ENCODE peak calls at places on chromosomes 7 and 10, in four cellular contexts. C, A, U and Y are unnamed samples.

GRCh38 chr7:37438879-37439278 is 9.8 kb downstream of the ELMO1 start:
- DNase-seq in U (no peak), C (no peak), A (no peak), Y (no peak)

GRCh38 chr7:41297167-41297566 is 405.7 kb downstream of the INHBA start:
- DNase-seq in U (no peak), A (no peak), C (no peak), Y (no peak)

GRCh38 chr10:69869291-69869841 is 67.7 kb downstream of the COL13A1 start:
- DNase-seq in A (peak; percentile 61), C (no peak), U (no peak), Y (no peak)

GRCh38 chr7:25025218-25025671 is 45.3 kb upstream of the OSBPL3 start:
- DNase-seq in A (no peak), C (peak; percentile 96), U (no peak), Y (no peak)

GRCh38 chr7:2824678-2825461 is 19.2 kb downstream of the GNA12 start:
- DNase-seq in U (no peak), A (no peak), C (no peak), Y (peak; percentile 66)

GRCh38 chr7:101218236-101219130 is 518 bp downstream of the ZNHIT1 start:
- DNase-seq in U (no peak), A (no peak), C (no peak), Y (no peak)

GRCh38 chr7:81929386-81929785 is 159.5 kb upstream of the HGF start:
- DNase-seq in U (no peak), C (no peak), A (no peak), Y (no peak)

GRCh38 chr10:78292250-78292986 is 258.8 kb downstream of the RPS24 start:
- DNase-seq in C (no peak), U (no peak), A (no peak), Y (no peak)

GRCh38 chr7:2225336-2225735 is 7.4 kb downstream of the MAD1L1 start:
- DNase-seq in A (no peak), C (no peak), U (no peak), Y (no peak)

GRCh38 chr7:149824748-149825566 is 13.2 kb upstream of the ZNF862 start:
- DNase-seq in A (peak; percentile 36), U (peak; percentile 42), C (no peak), Y (peak; percentile 7)

GRCh38 chr7:50411333-50412028 is 38.7 kb downstream of the FIGNL1 start:
- DNase-seq in U (no peak), A (no peak), C (no peak), Y (no peak)

GRCh38 chr7:22109761-22110160 is 164.1 kb upstream of the CDCA7L start:
- DNase-seq in A (peak; percentile 35), U (peak; percentile 71), C (peak; percentile 65), Y (peak; percentile 73)

GRCh38 chr7:1466524-1467271 is 7.4 kb upstream of the MICALL2 start:
- DNase-seq in U (peak; percentile 55), C (peak; percentile 93), A (peak; percentile 86), Y (peak; percentile 58)

GRCh38 chr10:14604181-14605142 is 170.2 kb downstream of the FAM107B start:
- DNase-seq in A (peak; percentile 95), C (no peak), U (peak; percentile 71), Y (peak; percentile 53)

GRCh38 chr10:71036586-71036985 is 148.2 kb upstream of the PCBD1 start:
- DNase-seq in C (no peak), U (no peak), A (no peak), Y (no peak)

GRCh38 chr7:66321283-66321682 is 116.1 kb downstream of the TPST1 start:
- DNase-seq in U (no peak), C (no peak), A (no peak), Y (no peak)

GRCh38 chr10:112981553-112981952 is 31.5 kb downstream of the TCF7L2 start:
- DNase-seq in U (no peak), A (peak; percentile 45), C (no peak), Y (no peak)

GRCh38 chr10:133527779-133528271 is 662 bp downstream of the CYP2E1 start:
- DNase-seq in C (no peak), A (no peak), U (no peak), Y (no peak)

GRCh38 chr10:60206735-60207134 is 182.9 kb downstream of the ANK3 start:
- DNase-seq in U (peak; percentile 8), C (no peak), A (no peak), Y (no peak)

GRCh38 chr10:132643709-132644543 is 106.3 kb downstream of the INPP5A start:
- DNase-seq in U (no peak), A (peak; percentile 72), C (no peak), Y (peak; percentile 31)

GRCh38 chr10:132336064-132336746 is 4.2 kb downstream of the LRRC27 start:
- DNase-seq in U (no peak), C (peak; percentile 39), A (no peak), Y (no peak)

GRCh38 chr7:121985476-121985875 is 112.5 kb downstream of the PTPRZ1 start:
- DNase-seq in A (no peak), C (no peak), U (peak; percentile 2), Y (no peak)

GRCh38 chr7:17674166-17674955 is 265.9 kb downstream of the SNX13 start:
- DNase-seq in U (no peak), C (no peak), A (no peak), Y (no peak)

GRCh38 chr10:1632596-1632995 is 104.7 kb downstream of the ADARB2 start:
- DNase-seq in A (no peak), C (no peak), U (no peak), Y (no peak)

GRCh38 chr10:79239275-79239779 is 107.9 kb upstream of the PPIF start:
- DNase-seq in C (no peak), U (peak; percentile 73), A (peak; percentile 50), Y (no peak)

GRCh38 chr7:38425509-38425908 is 152.1 kb upstream of the TARP start:
- DNase-seq in A (no peak), U (no peak), C (no peak), Y (no peak)

GRCh38 chr10:73251683-73252444 is 580 bp downstream of the MRPS16 start:
- DNase-seq in C (peak; percentile 69), A (peak; percentile 37), U (peak; percentile 62), Y (no peak)

GRCh38 chr10:131930150-131930549 is 29.3 kb downstream of the PPP2R2D start:
- DNase-seq in C (no peak), A (no peak), U (no peak), Y (no peak)

GRCh38 chr10:36779238-36779846 is 346.1 kb upstream of the ANKRD30A start:
- DNase-seq in C (peak; percentile 30), A (peak; percentile 74), U (peak; percentile 13), Y (peak; percentile 24)

GRCh38 chr7:113404245-113404644 is 285.9 kb upstream of the SMIM30 start:
- DNase-seq in U (peak; percentile 51), A (peak; percentile 19), C (peak; percentile 6), Y (peak; percentile 24)

GRCh38 chr7:21352540-21353387 is 75.1 kb upstream of the SP4 start:
- DNase-seq in U (no peak), A (no peak), C (no peak), Y (no peak)

GRCh38 chr10:124667425-124668130 is 76.6 kb downstream of the FAM53B start:
- DNase-seq in A (peak; percentile 61), U (no peak), C (no peak), Y (no peak)

GRCh38 chr7:155531686-155532085 is 14.7 kb downstream of the CNPY1 start:
- DNase-seq in A (no peak), C (peak; percentile 39), U (no peak), Y (no peak)

GRCh38 chr7:134891262-134892001 is 94.9 kb upstream of the AGBL3 start:
- DNase-seq in A (peak; percentile 88), C (peak; percentile 98), U (peak; percentile 11), Y (peak; percentile 67)

GRCh38 chr7:55325371-55325792 is 39.8 kb upstream of the LANCL2 start:
- DNase-seq in A (no peak), C (no peak), U (no peak), Y (no peak)

DNA sequence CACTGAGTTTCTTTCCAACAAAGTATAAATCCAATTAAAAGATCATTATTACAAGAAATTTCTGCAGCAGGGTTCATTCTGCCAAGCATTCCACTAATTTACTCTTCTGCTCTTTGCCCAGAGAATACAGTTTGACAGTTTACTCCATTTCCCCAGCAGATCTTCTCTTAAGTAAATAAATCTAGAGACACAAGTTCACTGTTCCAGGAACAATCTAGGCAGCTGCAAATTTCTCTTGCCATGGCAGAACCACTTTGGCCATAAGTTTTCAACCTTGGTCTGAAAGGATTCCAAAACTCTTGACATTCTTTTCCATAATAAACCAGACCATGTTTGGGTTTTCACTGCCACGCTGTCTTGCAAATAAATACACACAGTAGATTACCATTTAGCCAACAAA is 11.5 kb downstream of the RGS10 start:
- DNase-seq in U (no peak), C (peak; percentile 54), A (no peak), Y (no peak)
- TF ChIP-seq FOXJ3 in U (no peak), C (no peak), A (no peak), Y (no peak)

DNA sequence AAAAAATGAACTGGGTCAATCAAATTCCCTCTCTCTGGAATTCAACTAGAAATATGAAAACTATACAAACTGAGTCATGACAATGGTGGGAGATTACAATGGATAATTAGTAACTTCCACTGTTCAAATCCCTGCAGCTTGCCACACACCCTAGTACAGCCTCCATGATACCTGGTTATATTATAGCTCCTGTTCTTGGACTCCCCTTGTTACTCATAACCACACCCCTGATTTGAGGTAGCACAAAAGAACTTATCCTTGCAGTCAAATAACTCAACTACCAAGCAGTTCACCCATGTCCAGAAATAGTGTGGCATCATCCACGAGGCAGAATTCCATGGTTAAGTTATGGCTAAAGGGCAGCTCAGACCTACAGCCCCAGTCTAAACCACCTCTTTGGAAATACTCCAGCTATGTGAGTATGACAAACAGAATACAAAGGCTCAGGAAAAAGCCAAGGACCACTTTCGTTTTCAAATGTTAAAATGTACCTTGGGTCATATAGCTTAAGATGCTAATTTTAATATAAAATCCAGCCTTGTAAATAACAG is 164.7 kb downstream of the CPEB3 start:
- DNase-seq in C (no peak), A (no peak), U (no peak), Y (no peak)
- TF ChIP-seq FOXJ3 in C (no peak), A (no peak), U (no peak), Y (no peak)

DNA sequence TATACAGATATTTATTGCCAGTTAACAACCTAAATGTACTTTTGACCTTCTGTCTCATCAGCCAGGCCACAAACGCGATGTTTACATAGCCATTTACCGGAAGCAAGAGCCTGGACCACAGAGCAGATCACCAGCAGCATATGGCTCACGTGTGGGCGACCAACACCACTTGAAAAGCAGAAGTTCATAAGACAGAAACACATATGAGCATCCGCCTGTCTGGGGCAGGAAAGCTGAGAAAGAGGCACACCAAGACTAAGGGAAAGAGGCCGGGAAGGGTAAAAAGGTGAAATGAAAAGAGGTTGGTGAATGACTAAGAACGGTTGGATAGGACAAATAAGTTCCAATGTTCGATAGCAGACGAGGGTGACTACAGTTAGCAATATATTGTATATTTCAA is 1.3 kb downstream of the ABCB1 start:
- DNase-seq in A (peak; percentile 68), C (peak; percentile 77), U (peak; percentile 33), Y (no peak)
- TF ChIP-seq FOXJ3 in A (peak; percentile 69), C (no peak), U (no peak), Y (no peak)

DNA sequence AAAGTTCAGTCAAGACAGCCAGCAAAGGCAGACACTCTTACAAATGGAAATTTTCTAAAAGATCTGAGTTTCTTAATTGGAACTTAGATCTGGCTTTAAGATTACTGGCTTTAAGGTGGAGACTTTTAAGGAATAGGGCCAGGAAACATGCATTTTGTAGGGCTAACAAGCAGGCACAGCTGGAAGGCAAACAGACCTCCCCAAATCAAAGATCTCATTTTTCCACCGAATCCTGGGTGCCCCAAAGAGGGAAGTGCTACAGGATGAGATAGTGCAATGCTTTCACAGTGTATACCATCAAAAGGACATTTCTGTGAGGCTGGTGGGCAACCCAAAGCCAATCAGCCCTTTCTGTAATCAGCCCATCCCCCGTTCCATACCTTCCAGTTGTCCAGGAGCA is 27.4 kb downstream of the MRPL32 start:
- DNase-seq in C (no peak), U (no peak), A (no peak), Y (no peak)
- TF ChIP-seq FOXJ3 in C (no peak), U (no peak), A (no peak), Y (no peak)